ENCODE peak calls at places on chromosomes 11 and 22, in seven cellular contexts. One of them, this sample, is unnamed.

GRCh38 chr11:100354736-100355135 is 332.4 kb upstream of the ARHGAP42 start:
- DNase-seq in naive thymus-derived CD8-positive, alpha-beta T cell: no peak
- DNase-seq in HT1080: peak; percentile 37
- DNase-seq in tibial artery: no peak
- DNase-seq in A549: no peak
- DNase-seq in C1 segment of cervical spinal cord: no peak
- DNase-seq in nephron progenitor cell: no peak
- DNase-seq in this sample: no peak

GRCh38 chr11:69656536-69657455 is 15.8 kb downstream of the CCND1 start:
- DNase-seq in naive thymus-derived CD8-positive, alpha-beta T cell: no peak
- DNase-seq in HT1080: no peak
- DNase-seq in tibial artery: no peak
- DNase-seq in A549: no peak
- DNase-seq in C1 segment of cervical spinal cord: no peak
- DNase-seq in nephron progenitor cell: no peak
- DNase-seq in this sample: no peak

GRCh38 chr22:30606455-30607299 is at the start of gene TCN2:
- DNase-seq in naive thymus-derived CD8-positive, alpha-beta T cell: peak; percentile 17
- DNase-seq in HT1080: peak; percentile 75
- DNase-seq in tibial artery: peak; percentile 70
- DNase-seq in A549: peak; percentile 58
- DNase-seq in C1 segment of cervical spinal cord: peak; percentile 62
- DNase-seq in nephron progenitor cell: peak; percentile 55
- DNase-seq in this sample: peak; percentile 88

GRCh38 chr22:35838849-35839646 is 121.4 kb downstream of the APOL5 start:
- DNase-seq in naive thymus-derived CD8-positive, alpha-beta T cell: no peak
- DNase-seq in HT1080: peak; percentile 68
- DNase-seq in tibial artery: peak; percentile 69
- DNase-seq in A549: peak; percentile 54
- DNase-seq in C1 segment of cervical spinal cord: no peak
- DNase-seq in nephron progenitor cell: peak; percentile 11
- DNase-seq in this sample: peak; percentile 51

GRCh38 chr11:103910721-103911120 is 125.7 kb upstream of the DDI1 start:
- DNase-seq in naive thymus-derived CD8-positive, alpha-beta T cell: no peak
- DNase-seq in HT1080: no peak
- DNase-seq in tibial artery: no peak
- DNase-seq in A549: no peak
- DNase-seq in C1 segment of cervical spinal cord: no peak
- DNase-seq in nephron progenitor cell: no peak
- DNase-seq in this sample: no peak

GRCh38 chr11:12285106-12285505 is 92.3 kb upstream of the PARVA start:
- DNase-seq in naive thymus-derived CD8-positive, alpha-beta T cell: no peak
- DNase-seq in HT1080: peak; percentile 97
- DNase-seq in tibial artery: no peak
- DNase-seq in A549: no peak
- DNase-seq in C1 segment of cervical spinal cord: no peak
- DNase-seq in nephron progenitor cell: no peak
- DNase-seq in this sample: no peak

GRCh38 chr11:111797145-111797581 is 31.0 kb upstream of the PPP2R1B start:
- DNase-seq in naive thymus-derived CD8-positive, alpha-beta T cell: no peak
- DNase-seq in HT1080: peak; percentile 76
- DNase-seq in tibial artery: no peak
- DNase-seq in A549: peak; percentile 10
- DNase-seq in C1 segment of cervical spinal cord: no peak
- DNase-seq in nephron progenitor cell: no peak
- DNase-seq in this sample: peak; percentile 18

GRCh38 chr11:120657306-120658070 is 145.9 kb downstream of the GRIK4 start:
- DNase-seq in naive thymus-derived CD8-positive, alpha-beta T cell: no peak
- DNase-seq in HT1080: no peak
- DNase-seq in tibial artery: no peak
- DNase-seq in A549: no peak
- DNase-seq in C1 segment of cervical spinal cord: no peak
- DNase-seq in nephron progenitor cell: no peak
- DNase-seq in this sample: no peak

GRCh38 chr11:27012254-27012921 is 18.5 kb downstream of the FIBIN start:
- DNase-seq in naive thymus-derived CD8-positive, alpha-beta T cell: no peak
- DNase-seq in HT1080: peak; percentile 39
- DNase-seq in tibial artery: no peak
- DNase-seq in A549: no peak
- DNase-seq in C1 segment of cervical spinal cord: no peak
- DNase-seq in nephron progenitor cell: no peak
- DNase-seq in this sample: no peak

GRCh38 chr11:61429346-61429690 is 457 bp downstream of the CPSF7 start:
- DNase-seq in naive thymus-derived CD8-positive, alpha-beta T cell: no peak
- DNase-seq in HT1080: peak; percentile 47
- DNase-seq in tibial artery: peak; percentile 55
- DNase-seq in A549: peak; percentile 76
- DNase-seq in C1 segment of cervical spinal cord: peak; percentile 62
- DNase-seq in nephron progenitor cell: peak; percentile 89
- DNase-seq in this sample: peak; percentile 77

GRCh38 chr22:38724926-38725571 is 19.3 kb downstream of the GTPBP1 start:
- DNase-seq in naive thymus-derived CD8-positive, alpha-beta T cell: peak; percentile 59
- DNase-seq in HT1080: peak; percentile 41
- DNase-seq in tibial artery: no peak
- DNase-seq in A549: peak; percentile 49
- DNase-seq in C1 segment of cervical spinal cord: no peak
- DNase-seq in nephron progenitor cell: no peak
- DNase-seq in this sample: peak; percentile 57

GRCh38 chr11:129315781-129316579 is 59.7 kb upstream of the BARX2 start:
- DNase-seq in naive thymus-derived CD8-positive, alpha-beta T cell: no peak
- DNase-seq in HT1080: no peak
- DNase-seq in tibial artery: no peak
- DNase-seq in A549: no peak
- DNase-seq in C1 segment of cervical spinal cord: no peak
- DNase-seq in nephron progenitor cell: peak; percentile 10
- DNase-seq in this sample: peak; percentile 11

This sample was measured in NCI-H82.